ENCODE peak calls at places on chromosome 14, in five cellular contexts. R, F, B, Q and J are unnamed samples.

GRCh38 chr14:104367811-104368750 is 211.5 kb upstream of the C14orf180 start:
- DNase-seq in R (no peak), B (no peak), F (peak; percentile 68), Q (no peak), J (no peak)

GRCh38 chr14:34219661-34220060 is 242.4 kb downstream of the SPTSSA start:
- DNase-seq in B (no peak), R (no peak), Q (no peak), F (no peak), J (no peak)

GRCh38 chr14:57245941-57246340 is 22.8 kb downstream of the EXOC5 start:
- DNase-seq in Q (no peak), R (no peak), B (no peak), F (no peak), J (no peak)

GRCh38 chr14:93789366-93790130 is 1.3 kb upstream of the PRIMA1 start:
- DNase-seq in F (peak; percentile 85), B (no peak), R (no peak), Q (peak; percentile 33), J (no peak)

GRCh38 chr14:94679941-94680340 is 67.8 kb downstream of the SERPINA3 start:
- DNase-seq in B (no peak), Q (no peak), F (no peak), R (no peak), J (no peak)

GRCh38 chr14:34453226-34453625 is 8.8 kb downstream of the SPTSSA start:
- DNase-seq in R (no peak), B (no peak), F (no peak), Q (no peak), J (no peak)

GRCh38 chr14:72154645-72155378 is 222.6 kb downstream of the RGS6 start:
- DNase-seq in R (no peak), Q (no peak), B (no peak), F (no peak), J (no peak)

GRCh38 chr14:72892879-72893635 is 844 bp downstream of the DPF3 start:
- DNase-seq in Q (no peak), F (peak; percentile 91), R (peak; percentile 41), B (no peak), J (no peak)

GRCh38 chr14:39025810-39026627 is 77.0 kb downstream of the SEC23A start:
- DNase-seq in R (no peak), Q (no peak), F (no peak), B (no peak), J (no peak)

GRCh38 chr14:103207038-103207403 is 83.8 kb downstream of the TNFAIP2 start:
- DNase-seq in F (peak; percentile 83), Q (no peak), B (no peak), R (peak; percentile 9), J (no peak)

GRCh38 chr14:32078030-32078793 is 1.1 kb downstream of the ARHGAP5 start:
- DNase-seq in B (no peak), R (no peak), F (peak; percentile 82), Q (no peak), J (no peak)

GRCh38 chr14:19975291-19975690 is at the start of gene OR4K15:
- DNase-seq in Q (no peak), B (no peak), R (no peak), F (no peak), J (no peak)

GRCh38 chr14:92800525-92800924 is 6.4 kb downstream of the GOLGA5 start:
- DNase-seq in F (no peak), R (no peak), B (no peak), Q (no peak), J (no peak)

GRCh38 chr14:105636935-105637334 is 110.6 kb downstream of the TMEM121 start:
- DNase-seq in B (no peak), R (no peak), Q (no peak), F (no peak), J (no peak)

GRCh38 chr14:22653012-22653621 is 9.0 kb upstream of the OR6J1 start:
- DNase-seq in F (no peak), B (peak; percentile 53), R (peak; percentile 9), Q (peak; percentile 63), J (peak; percentile 80)

GRCh38 chr14:94648801-94649200 is 36.6 kb downstream of the SERPINA3 start:
- DNase-seq in R (no peak), Q (no peak), F (no peak), B (no peak), J (no peak)

GRCh38 chr14:105064721-105065143 is 498 bp downstream of the GPR132 start:
- DNase-seq in R (no peak), Q (no peak), F (peak; percentile 83), B (no peak), J (no peak)

GRCh38 chr14:32038876-32039275 is 38.2 kb upstream of the ARHGAP5 start:
- DNase-seq in Q (no peak), B (no peak), F (no peak), R (no peak), J (no peak)

GRCh38 chr14:77660754-77661153 is 44.3 kb upstream of the SPTLC2 start:
- DNase-seq in F (peak; percentile 93), B (no peak), R (no peak), Q (peak; percentile 6), J (no peak)

GRCh38 chr14:76267322-76268012 is 108.5 kb upstream of the ESRRB start:
- DNase-seq in Q (no peak), F (peak; percentile 91), R (peak; percentile 64), B (peak; percentile 15), J (no peak)

GRCh38 chr14:99663716-99664635 is 19.0 kb downstream of the HHIPL1 start:
- DNase-seq in R (no peak), Q (no peak), F (peak; percentile 80), B (no peak), J (peak; percentile 87)

GRCh38 chr14:68020999-68021663 is 201.6 kb downstream of the RAD51B start:
- DNase-seq in F (no peak), R (no peak), Q (no peak), B (no peak), J (no peak)

GRCh38 chr14:63642229-63642611 is 549 bp upstream of the WDR89 start:
- DNase-seq in B (peak; percentile 60), F (peak; percentile 96), R (peak; percentile 90), Q (peak; percentile 92), J (peak; percentile 73)

GRCh38 chr14:61191751-61192150 is 89.4 kb downstream of the TMEM30B start:
- DNase-seq in F (no peak), Q (no peak), R (no peak), B (no peak), J (no peak)

GRCh38 chr14:28676481-28676880 is 90.1 kb upstream of the FOXG1 start:
- DNase-seq in F (no peak), R (no peak), Q (no peak), B (no peak), J (no peak)

GRCh38 chr14:50530358-50530757 is 2.0 kb downstream of the MAP4K5 start:
- DNase-seq in F (no peak), R (no peak), B (no peak), Q (no peak), J (no peak)

GRCh38 chr14:90903101-90903500 is 86.9 kb upstream of the TTC7B start:
- DNase-seq in F (peak; percentile 82), R (peak; percentile 23), Q (peak; percentile 52), B (peak; percentile 20), J (no peak)

GRCh38 chr14:35978561-35978960 is 152.4 kb downstream of the BRMS1L start:
- DNase-seq in F (no peak), Q (no peak), R (no peak), B (no peak), J (no peak)

GRCh38 chr14:21268612-21269251 is 510 bp downstream of the HNRNPC start:
- DNase-seq in F (no peak), Q (peak; percentile 32), B (no peak), R (no peak), J (peak; percentile 4)

GRCh38 chr14:89504084-89504483 is 87.1 kb upstream of the FOXN3 start:
- DNase-seq in B (no peak), F (peak; percentile 14), Q (no peak), R (no peak), J (no peak)

GRCh38 chr14:64727551-64728071 is 23.4 kb downstream of the PLEKHG3 start:
- DNase-seq in R (no peak), Q (no peak), F (peak; percentile 71), B (no peak), J (no peak)